ENCODE peak calls at places on chromosomes 2 and 18, in ten cellular contexts. One of them, this sample, is unnamed.

GRCh38 chr2:46847726-46848421 is 67.7 kb downstream of the MCFD2 start:
- DNase-seq in heart right ventricle: no peak
- DNase-seq in pancreas: no peak
- DNase-seq in cardiac fibroblast: peak
- DNase-seq in heart left ventricle: no peak
- DNase-seq in foreskin fibroblast: peak
- DNase-seq in Peyer's patch: no peak
- DNase-seq in endodermal cell: no peak
- DNase-seq in endothelial cell of umbilical vein: no peak
- DNase-seq in dorsolateral prefrontal cortex: no peak
- DNase-seq in this sample: peak

GRCh38 chr18:26185267-26185666 is 41.0 kb upstream of the TAF4B start:
- DNase-seq in heart right ventricle: no peak
- DNase-seq in pancreas: no peak
- DNase-seq in cardiac fibroblast: no peak
- DNase-seq in heart left ventricle: no peak
- DNase-seq in foreskin fibroblast: peak
- DNase-seq in Peyer's patch: no peak
- DNase-seq in endodermal cell: no peak
- DNase-seq in endothelial cell of umbilical vein: peak
- DNase-seq in dorsolateral prefrontal cortex: no peak
- DNase-seq in this sample: no peak

GRCh38 chr2:134134827-134135226 is 119.0 kb upstream of the MGAT5 start:
- DNase-seq in heart right ventricle: no peak
- DNase-seq in pancreas: no peak
- DNase-seq in cardiac fibroblast: no peak
- DNase-seq in heart left ventricle: no peak
- DNase-seq in foreskin fibroblast: no peak
- DNase-seq in Peyer's patch: no peak
- DNase-seq in endodermal cell: no peak
- DNase-seq in endothelial cell of umbilical vein: no peak
- DNase-seq in dorsolateral prefrontal cortex: no peak
- DNase-seq in this sample: no peak

GRCh38 chr2:231706731-231707624 is 1.3 kb upstream of the PTMA start:
- DNase-seq in heart right ventricle: peak
- DNase-seq in pancreas: peak
- DNase-seq in cardiac fibroblast: peak
- DNase-seq in heart left ventricle: peak
- DNase-seq in foreskin fibroblast: peak
- DNase-seq in Peyer's patch: peak
- DNase-seq in endodermal cell: peak
- DNase-seq in endothelial cell of umbilical vein: peak
- DNase-seq in dorsolateral prefrontal cortex: peak
- DNase-seq in this sample: peak

GRCh38 chr2:119425119-119425405 is 6.6 kb upstream of the TMEM37 start:
- DNase-seq in heart right ventricle: no peak
- DNase-seq in pancreas: no peak
- DNase-seq in cardiac fibroblast: no peak
- DNase-seq in heart left ventricle: no peak
- DNase-seq in foreskin fibroblast: no peak
- DNase-seq in Peyer's patch: no peak
- DNase-seq in endodermal cell: no peak
- DNase-seq in endothelial cell of umbilical vein: no peak
- DNase-seq in dorsolateral prefrontal cortex: no peak
- DNase-seq in this sample: no peak

GRCh38 chr18:63971320-63972071 is 1.6 kb downstream of the SERPINB8 start:
- DNase-seq in heart right ventricle: no peak
- DNase-seq in pancreas: no peak
- DNase-seq in cardiac fibroblast: no peak
- DNase-seq in heart left ventricle: no peak
- DNase-seq in foreskin fibroblast: no peak
- DNase-seq in Peyer's patch: no peak
- DNase-seq in endodermal cell: no peak
- DNase-seq in endothelial cell of umbilical vein: no peak
- DNase-seq in dorsolateral prefrontal cortex: no peak
- DNase-seq in this sample: no peak

GRCh38 chr2:202716953-202717597 is 82.3 kb downstream of the FAM117B start:
- DNase-seq in heart right ventricle: no peak
- DNase-seq in pancreas: no peak
- DNase-seq in cardiac fibroblast: no peak
- DNase-seq in heart left ventricle: no peak
- DNase-seq in foreskin fibroblast: no peak
- DNase-seq in Peyer's patch: no peak
- DNase-seq in endodermal cell: no peak
- DNase-seq in endothelial cell of umbilical vein: no peak
- DNase-seq in dorsolateral prefrontal cortex: no peak
- DNase-seq in this sample: no peak

GRCh38 chr2:8352300-8352699 is 329.6 kb upstream of the ID2 start:
- DNase-seq in heart right ventricle: no peak
- DNase-seq in pancreas: no peak
- DNase-seq in cardiac fibroblast: no peak
- DNase-seq in heart left ventricle: no peak
- DNase-seq in foreskin fibroblast: no peak
- DNase-seq in Peyer's patch: no peak
- DNase-seq in endodermal cell: no peak
- DNase-seq in endothelial cell of umbilical vein: no peak
- DNase-seq in dorsolateral prefrontal cortex: no peak
- DNase-seq in this sample: peak

GRCh38 chr2:25339121-25339738 is 2.5 kb downstream of the DNMT3A start:
- DNase-seq in heart right ventricle: no peak
- DNase-seq in pancreas: no peak
- DNase-seq in cardiac fibroblast: no peak
- DNase-seq in heart left ventricle: peak
- DNase-seq in foreskin fibroblast: peak
- DNase-seq in Peyer's patch: no peak
- DNase-seq in endodermal cell: no peak
- DNase-seq in endothelial cell of umbilical vein: no peak
- DNase-seq in dorsolateral prefrontal cortex: no peak
- DNase-seq in this sample: peak

GRCh38 chr18:41881285-41881684 is 73.7 kb upstream of the PIK3C3 start:
- DNase-seq in heart right ventricle: no peak
- DNase-seq in pancreas: no peak
- DNase-seq in cardiac fibroblast: no peak
- DNase-seq in heart left ventricle: no peak
- DNase-seq in foreskin fibroblast: peak
- DNase-seq in Peyer's patch: no peak
- DNase-seq in endodermal cell: no peak
- DNase-seq in endothelial cell of umbilical vein: no peak
- DNase-seq in dorsolateral prefrontal cortex: no peak
- DNase-seq in this sample: peak

GRCh38 chr18:21629089-21629832 is 17.1 kb downstream of the SNRPD1 start:
- DNase-seq in heart right ventricle: no peak
- DNase-seq in pancreas: no peak
- DNase-seq in cardiac fibroblast: no peak
- DNase-seq in heart left ventricle: no peak
- DNase-seq in foreskin fibroblast: no peak
- DNase-seq in Peyer's patch: no peak
- DNase-seq in endodermal cell: no peak
- DNase-seq in endothelial cell of umbilical vein: no peak
- DNase-seq in dorsolateral prefrontal cortex: no peak
- DNase-seq in this sample: no peak

GRCh38 chr2:209663149-209663548 is 108.5 kb upstream of the UNC80 start:
- DNase-seq in heart right ventricle: no peak
- DNase-seq in pancreas: no peak
- DNase-seq in cardiac fibroblast: peak
- DNase-seq in heart left ventricle: no peak
- DNase-seq in foreskin fibroblast: peak
- DNase-seq in Peyer's patch: no peak
- DNase-seq in endodermal cell: no peak
- DNase-seq in endothelial cell of umbilical vein: peak
- DNase-seq in dorsolateral prefrontal cortex: no peak
- DNase-seq in this sample: no peak

GRCh38 chr2:43119303-43119702 is 107.1 kb downstream of the ZFP36L2 start:
- DNase-seq in heart right ventricle: no peak
- DNase-seq in pancreas: no peak
- DNase-seq in cardiac fibroblast: no peak
- DNase-seq in heart left ventricle: no peak
- DNase-seq in foreskin fibroblast: no peak
- DNase-seq in Peyer's patch: no peak
- DNase-seq in endodermal cell: peak
- DNase-seq in endothelial cell of umbilical vein: no peak
- DNase-seq in dorsolateral prefrontal cortex: no peak
- DNase-seq in this sample: no peak
- H3K4me3 ChIP-seq in heart right ventricle: no peak
- H3K4me3 ChIP-seq in pancreas: no peak
- H3K4me3 ChIP-seq in cardiac fibroblast: no peak
- H3K4me3 ChIP-seq in heart left ventricle: no peak
- H3K4me3 ChIP-seq in foreskin fibroblast: no peak
- H3K4me3 ChIP-seq in Peyer's patch: no peak
- H3K4me3 ChIP-seq in endodermal cell: peak
- H3K4me3 ChIP-seq in endothelial cell of umbilical vein: no peak
- H3K4me3 ChIP-seq in dorsolateral prefrontal cortex: no peak
- H3K4me3 ChIP-seq in this sample: no peak

DNA sequence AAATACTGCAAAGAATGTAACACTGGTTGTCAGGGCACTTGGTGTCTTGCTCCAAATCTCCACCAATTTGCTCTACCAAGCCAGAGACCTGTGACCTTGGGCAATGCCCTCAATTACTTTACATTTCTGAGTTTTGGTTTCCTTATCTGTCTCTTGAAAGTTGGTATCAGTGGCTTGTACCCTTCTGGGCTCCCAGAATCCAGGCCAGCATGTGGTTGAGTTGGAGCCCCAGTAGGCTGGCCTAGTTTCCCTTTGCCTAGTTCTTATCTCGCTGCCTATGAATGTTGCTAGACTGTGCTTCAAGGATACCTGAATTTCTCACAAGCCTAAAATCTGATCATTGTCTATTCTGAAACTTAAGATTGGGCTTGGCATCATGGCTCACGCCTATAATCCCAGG is 26.6 kb downstream of the MEP1B start:
- DNase-seq in heart right ventricle: no peak
- DNase-seq in pancreas: no peak
- DNase-seq in cardiac fibroblast: no peak
- DNase-seq in heart left ventricle: no peak
- DNase-seq in foreskin fibroblast: no peak
- DNase-seq in Peyer's patch: no peak
- DNase-seq in endodermal cell: no peak
- DNase-seq in endothelial cell of umbilical vein: no peak
- DNase-seq in dorsolateral prefrontal cortex: no peak
- DNase-seq in this sample: no peak
- TF ChIP-seq CTCF in heart right ventricle: no peak
- TF ChIP-seq CTCF in pancreas: no peak
- TF ChIP-seq CTCF in cardiac fibroblast: no peak
- TF ChIP-seq CTCF in heart left ventricle: no peak
- TF ChIP-seq CTCF in foreskin fibroblast: no peak
- TF ChIP-seq CTCF in Peyer's patch: no peak
- TF ChIP-seq CTCF in endodermal cell: no peak
- TF ChIP-seq CTCF in endothelial cell of umbilical vein: no peak
- TF ChIP-seq CTCF in dorsolateral prefrontal cortex: no peak
- TF ChIP-seq CTCF in this sample: no peak

DNA sequence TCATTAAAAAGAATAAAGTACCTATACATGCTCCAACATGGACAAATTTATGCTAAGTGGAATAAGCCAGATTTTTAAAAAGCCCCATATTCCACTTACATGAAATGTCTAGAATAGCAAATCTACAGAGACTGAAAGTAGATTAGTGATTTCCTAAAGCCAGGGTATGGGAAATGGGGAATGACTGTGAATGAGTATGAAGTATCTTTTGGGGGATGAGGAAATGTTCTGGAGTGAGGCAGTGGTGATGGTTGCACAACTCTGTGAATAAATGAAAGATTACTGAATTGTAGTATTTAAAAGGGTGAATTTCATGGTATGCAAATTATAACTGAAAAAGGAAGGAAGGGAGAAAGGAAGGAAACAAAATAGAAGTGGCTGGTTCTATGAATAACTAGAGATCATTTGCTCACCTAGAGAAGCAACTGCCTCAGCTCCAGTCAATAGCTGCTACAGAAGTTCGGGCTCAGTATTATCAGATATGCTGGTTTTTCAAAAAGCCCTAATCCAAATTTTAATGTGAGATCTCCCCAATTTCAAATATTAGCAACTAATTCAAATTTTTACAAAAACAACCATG is 39.3 kb downstream of the MAP3K2 start:
- DNase-seq in heart right ventricle: no peak
- DNase-seq in pancreas: no peak
- DNase-seq in cardiac fibroblast: peak
- DNase-seq in heart left ventricle: no peak
- DNase-seq in foreskin fibroblast: peak
- DNase-seq in Peyer's patch: no peak
- DNase-seq in endodermal cell: no peak
- DNase-seq in endothelial cell of umbilical vein: no peak
- DNase-seq in dorsolateral prefrontal cortex: no peak
- DNase-seq in this sample: peak
- H3K4me3 ChIP-seq in heart right ventricle: no peak
- H3K4me3 ChIP-seq in pancreas: no peak
- H3K4me3 ChIP-seq in cardiac fibroblast: no peak
- H3K4me3 ChIP-seq in heart left ventricle: no peak
- H3K4me3 ChIP-seq in foreskin fibroblast: no peak
- H3K4me3 ChIP-seq in Peyer's patch: no peak
- H3K4me3 ChIP-seq in endodermal cell: no peak
- H3K4me3 ChIP-seq in endothelial cell of umbilical vein: no peak
- H3K4me3 ChIP-seq in dorsolateral prefrontal cortex: no peak
- H3K4me3 ChIP-seq in this sample: no peak

GRCh38 chr18:6396276-6396675 is 18.4 kb downstream of the L3MBTL4 start:
- DNase-seq in heart right ventricle: no peak
- DNase-seq in pancreas: no peak
- DNase-seq in cardiac fibroblast: no peak
- DNase-seq in heart left ventricle: no peak
- DNase-seq in foreskin fibroblast: no peak
- DNase-seq in Peyer's patch: no peak
- DNase-seq in endodermal cell: no peak
- DNase-seq in endothelial cell of umbilical vein: no peak
- DNase-seq in dorsolateral prefrontal cortex: no peak
- DNase-seq in this sample: no peak

GRCh38 chr18:6396843-6397242 is 17.9 kb downstream of the L3MBTL4 start:
- DNase-seq in heart right ventricle: no peak
- DNase-seq in pancreas: no peak
- DNase-seq in cardiac fibroblast: no peak
- DNase-seq in heart left ventricle: no peak
- DNase-seq in foreskin fibroblast: no peak
- DNase-seq in Peyer's patch: no peak
- DNase-seq in endodermal cell: no peak
- DNase-seq in endothelial cell of umbilical vein: no peak
- DNase-seq in dorsolateral prefrontal cortex: no peak
- DNase-seq in this sample: no peak

GRCh38 chr18:6401687-6402086 is 13.0 kb downstream of the L3MBTL4 start:
- DNase-seq in heart right ventricle: no peak
- DNase-seq in pancreas: no peak
- DNase-seq in cardiac fibroblast: no peak
- DNase-seq in heart left ventricle: no peak
- DNase-seq in foreskin fibroblast: no peak
- DNase-seq in Peyer's patch: no peak
- DNase-seq in endodermal cell: peak
- DNase-seq in endothelial cell of umbilical vein: no peak
- DNase-seq in dorsolateral prefrontal cortex: no peak
- DNase-seq in this sample: no peak

DNA sequence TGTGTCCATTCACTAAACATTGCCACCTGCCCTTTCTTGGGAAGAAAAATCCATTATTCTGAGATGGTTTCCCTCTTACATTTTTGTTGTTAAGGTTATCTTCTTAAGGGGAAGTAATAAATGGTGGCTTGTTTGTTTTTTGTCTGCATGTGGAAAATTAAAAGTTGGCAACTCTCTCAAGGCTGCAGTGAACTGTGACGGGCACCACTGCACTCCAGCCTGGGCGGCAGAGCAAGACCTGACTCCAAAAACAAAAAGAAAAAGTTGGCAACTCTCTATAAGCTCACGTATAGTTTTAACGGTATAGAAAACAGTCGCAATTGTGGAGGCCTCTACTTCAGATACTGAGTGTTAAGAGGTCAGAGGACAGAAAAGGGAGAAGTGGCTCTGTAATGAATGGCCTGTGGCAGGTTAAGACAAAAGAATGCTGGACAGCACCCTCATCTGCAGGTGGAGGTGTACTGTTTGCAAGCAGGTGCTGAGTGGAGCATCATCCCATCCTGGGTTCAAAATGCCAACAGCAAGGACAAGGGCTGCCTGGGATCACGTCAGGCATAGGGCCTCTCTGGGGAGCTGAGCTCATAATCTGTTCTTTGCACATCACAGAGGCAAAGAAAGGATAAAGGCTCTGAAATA is 16.7 kb downstream of the L3MBTL4 start:
- DNase-seq in heart right ventricle: no peak
- DNase-seq in pancreas: no peak
- DNase-seq in cardiac fibroblast: no peak
- DNase-seq in heart left ventricle: no peak
- DNase-seq in foreskin fibroblast: no peak
- DNase-seq in Peyer's patch: no peak
- DNase-seq in endodermal cell: no peak
- DNase-seq in endothelial cell of umbilical vein: no peak
- DNase-seq in dorsolateral prefrontal cortex: no peak
- DNase-seq in this sample: no peak
- TF ChIP-seq CTCF in heart right ventricle: no peak
- TF ChIP-seq CTCF in pancreas: no peak
- TF ChIP-seq CTCF in cardiac fibroblast: no peak
- TF ChIP-seq CTCF in heart left ventricle: no peak
- TF ChIP-seq CTCF in foreskin fibroblast: no peak
- TF ChIP-seq CTCF in Peyer's patch: no peak
- TF ChIP-seq CTCF in endodermal cell: peak
- TF ChIP-seq CTCF in endothelial cell of umbilical vein: no peak
- TF ChIP-seq CTCF in dorsolateral prefrontal cortex: no peak
- TF ChIP-seq CTCF in this sample: no peak